ENCODE peak calls at places on chromosomes 3 and 15, in four cellular contexts. One of them, this sample, is unnamed.

GRCh38 chr15:27244047-27244446 is 273.1 kb downstream of the GABRG3 start:
- DNase-seq in transverse colon: no peak
- DNase-seq in AG04450: no peak
- DNase-seq in MM.1S: peak; percentile 42
- DNase-seq in this sample: no peak

GRCh38 chr3:184611606-184612304 is 50.2 kb downstream of the EPHB3 start:
- DNase-seq in transverse colon: no peak
- DNase-seq in AG04450: no peak
- DNase-seq in MM.1S: no peak
- DNase-seq in this sample: no peak

GRCh38 chr3:177551431-177551836 is 354.2 kb upstream of the TBL1XR1 start:
- DNase-seq in transverse colon: no peak
- DNase-seq in AG04450: no peak
- DNase-seq in MM.1S: no peak
- DNase-seq in this sample: no peak

GRCh38 chr3:152244156-152244888 is 24.4 kb upstream of the MBNL1 start:
- DNase-seq in transverse colon: no peak
- DNase-seq in AG04450: no peak
- DNase-seq in MM.1S: no peak
- DNase-seq in this sample: no peak

GRCh38 chr3:196969660-196970546 is 1.3 kb upstream of the PIGZ start:
- DNase-seq in transverse colon: peak; percentile 70
- DNase-seq in AG04450: no peak
- DNase-seq in MM.1S: peak; percentile 74
- DNase-seq in this sample: peak; percentile 49

GRCh38 chr15:26744894-26745293 is 28.0 kb downstream of the GABRB3 start:
- DNase-seq in transverse colon: no peak
- DNase-seq in AG04450: no peak
- DNase-seq in MM.1S: no peak
- DNase-seq in this sample: no peak

GRCh38 chr3:37221407-37221806 is 47.0 kb upstream of the LRRFIP2 start:
- DNase-seq in transverse colon: no peak
- DNase-seq in AG04450: no peak
- DNase-seq in MM.1S: no peak
- DNase-seq in this sample: no peak

GRCh38 chr3:50248387-50248786 is 12.4 kb downstream of the GNAI2 start:
- DNase-seq in transverse colon: peak; percentile 65
- DNase-seq in AG04450: no peak
- DNase-seq in MM.1S: no peak
- DNase-seq in this sample: no peak

GRCh38 chr3:125593991-125594574 is 1.2 kb downstream of the OSBPL11 start:
- DNase-seq in transverse colon: no peak
- DNase-seq in AG04450: no peak
- DNase-seq in MM.1S: peak; percentile 38
- DNase-seq in this sample: no peak

GRCh38 chr3:108472011-108472591 is 38.3 kb downstream of the MYH15 start:
- DNase-seq in transverse colon: no peak
- DNase-seq in AG04450: peak; percentile 74
- DNase-seq in MM.1S: no peak
- DNase-seq in this sample: no peak

GRCh38 chr15:56098230-56098899 is 105.0 kb upstream of the NEDD4 start:
- DNase-seq in transverse colon: no peak
- DNase-seq in AG04450: no peak
- DNase-seq in MM.1S: no peak
- DNase-seq in this sample: no peak

GRCh38 chr3:71156062-71156665 is 427.4 kb downstream of the FOXP1 start:
- DNase-seq in transverse colon: no peak
- DNase-seq in AG04450: no peak
- DNase-seq in MM.1S: no peak
- DNase-seq in this sample: no peak

GRCh38 chr3:14663396-14663795 is 11.5 kb upstream of the C3orf20 start:
- DNase-seq in transverse colon: no peak
- DNase-seq in AG04450: no peak
- DNase-seq in MM.1S: no peak
- DNase-seq in this sample: no peak

GRCh38 chr15:52093539-52094502 is 18.8 kb downstream of the BCL2L10 start:
- DNase-seq in transverse colon: no peak
- DNase-seq in AG04450: peak; percentile 44
- DNase-seq in MM.1S: no peak
- DNase-seq in this sample: no peak

GRCh38 chr15:52164631-52165265 is 26.4 kb downstream of the GNB5 start:
- DNase-seq in transverse colon: no peak
- DNase-seq in AG04450: no peak
- DNase-seq in MM.1S: no peak
- DNase-seq in this sample: no peak

GRCh38 chr3:196192036-196193001 is 18.9 kb downstream of the ZDHHC19 start:
- DNase-seq in transverse colon: peak; percentile 56
- DNase-seq in AG04450: no peak
- DNase-seq in MM.1S: no peak
- DNase-seq in this sample: peak; percentile 29

GRCh38 chr3:37321260-37321852 is 147.0 kb upstream of the LRRFIP2 start:
- DNase-seq in transverse colon: no peak
- DNase-seq in AG04450: no peak
- DNase-seq in MM.1S: no peak
- DNase-seq in this sample: no peak

GRCh38 chr15:36271048-36271447 is 308.4 kb upstream of the CDIN1 start:
- DNase-seq in transverse colon: no peak
- DNase-seq in AG04450: no peak
- DNase-seq in MM.1S: no peak
- DNase-seq in this sample: no peak

GRCh38 chr15:75416584-75416983 is 34.9 kb downstream of the SIN3A start:
- DNase-seq in transverse colon: no peak
- DNase-seq in AG04450: no peak
- DNase-seq in MM.1S: no peak
- DNase-seq in this sample: no peak

GRCh38 chr3:190486201-190486865 is 27.6 kb upstream of the IL1RAP start:
- DNase-seq in transverse colon: no peak
- DNase-seq in AG04450: no peak
- DNase-seq in MM.1S: no peak
- DNase-seq in this sample: no peak

GRCh38 chr3:141482250-141482937 is 4.4 kb upstream of the RASA2 start:
- DNase-seq in transverse colon: no peak
- DNase-seq in AG04450: no peak
- DNase-seq in MM.1S: no peak
- DNase-seq in this sample: no peak

GRCh38 chr3:43894176-43895049 is 203.7 kb downstream of the ABHD5 start:
- DNase-seq in transverse colon: peak; percentile 37
- DNase-seq in AG04450: peak; percentile 61
- DNase-seq in MM.1S: peak; percentile 66
- DNase-seq in this sample: no peak

GRCh38 chr3:4449043-4449803 is 17.8 kb downstream of the SUMF1 start:
- DNase-seq in transverse colon: no peak
- DNase-seq in AG04450: no peak
- DNase-seq in MM.1S: no peak
- DNase-seq in this sample: no peak

GRCh38 chr15:100170280-100170654 is 171.5 kb downstream of the ADAMTS17 start:
- DNase-seq in transverse colon: no peak
- DNase-seq in AG04450: no peak
- DNase-seq in MM.1S: peak; percentile 83
- DNase-seq in this sample: no peak

GRCh38 chr15:63833246-63833696 is 477 bp downstream of the HERC1 start:
- DNase-seq in transverse colon: peak; percentile 50
- DNase-seq in AG04450: no peak
- DNase-seq in MM.1S: peak; percentile 46
- DNase-seq in this sample: peak; percentile 11

GRCh38 chr3:61236556-61236955 is 14.7 kb downstream of the FHIT start:
- DNase-seq in transverse colon: no peak
- DNase-seq in AG04450: no peak
- DNase-seq in MM.1S: peak; percentile 35
- DNase-seq in this sample: no peak

GRCh38 chr15:82532991-82533481 is 7.2 kb downstream of the RPS17 start:
- DNase-seq in transverse colon: no peak
- DNase-seq in AG04450: no peak
- DNase-seq in MM.1S: no peak
- DNase-seq in this sample: no peak
- H3K27ac ChIP-seq in transverse colon: no peak overlapping the region
- H3K27ac ChIP-seq in AG04450: no peak overlapping the region
- H3K27ac ChIP-seq in MM.1S: no peak overlapping the region
- H3K27ac ChIP-seq in this sample: no peak overlapping the region

GRCh38 chr3:122409392-122409791 is 6.5 kb downstream of the WDR5B start:
- DNase-seq in transverse colon: no peak
- DNase-seq in AG04450: no peak
- DNase-seq in MM.1S: no peak
- DNase-seq in this sample: no peak

GRCh38 chr3:122407946-122408345 is 7.9 kb downstream of the WDR5B start:
- DNase-seq in transverse colon: no peak
- DNase-seq in AG04450: no peak
- DNase-seq in MM.1S: no peak
- DNase-seq in this sample: no peak

GRCh38 chr3:122406198-122406597 is 9.7 kb downstream of the WDR5B start:
- DNase-seq in transverse colon: no peak
- DNase-seq in AG04450: no peak
- DNase-seq in MM.1S: peak; percentile 32
- DNase-seq in this sample: no peak

GRCh38 chr3:122410639-122411038 is 5.2 kb downstream of the WDR5B start:
- DNase-seq in transverse colon: no peak
- DNase-seq in AG04450: no peak
- DNase-seq in MM.1S: no peak
- DNase-seq in this sample: no peak

DNA sequence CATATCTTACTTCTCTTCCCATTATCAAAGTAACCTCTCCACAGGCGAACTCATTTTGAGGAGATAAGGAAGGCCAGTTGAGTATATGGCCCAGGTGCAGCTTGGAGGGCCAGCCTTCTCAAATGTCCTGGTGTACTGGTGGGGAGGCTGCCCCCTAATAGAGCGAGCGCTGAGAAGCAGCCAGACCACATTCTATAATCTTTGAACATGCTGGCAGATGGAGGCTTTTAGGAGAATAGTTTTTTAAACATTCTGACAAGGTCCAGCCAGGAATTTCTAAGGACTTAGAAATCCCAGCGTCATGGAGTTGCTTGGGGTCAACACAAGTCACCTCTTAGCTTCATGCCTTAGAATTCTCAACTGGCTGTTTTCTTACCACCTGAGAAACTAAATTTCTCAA is 5.8 kb downstream of the WDR5B start:
- DNase-seq in transverse colon: no peak
- DNase-seq in AG04450: no peak
- DNase-seq in MM.1S: no peak
- DNase-seq in this sample: no peak
- H3K27ac ChIP-seq in transverse colon: no peak overlapping the region
- H3K27ac ChIP-seq in AG04450: no peak overlapping the region
- H3K27ac ChIP-seq in MM.1S: no peak overlapping the region
- H3K27ac ChIP-seq in this sample: no peak overlapping the region

GRCh38 chr3:99900248-99900647 is 82.6 kb downstream of the CMSS1 start:
- DNase-seq in transverse colon: no peak
- DNase-seq in AG04450: no peak
- DNase-seq in MM.1S: no peak
- DNase-seq in this sample: no peak
- H3K27ac ChIP-seq in transverse colon: no peak overlapping the region
- H3K27ac ChIP-seq in AG04450: peak overlapping the region; percentile 76
- H3K27ac ChIP-seq in MM.1S: no peak overlapping the region
- H3K27ac ChIP-seq in this sample: no peak overlapping the region

DNA sequence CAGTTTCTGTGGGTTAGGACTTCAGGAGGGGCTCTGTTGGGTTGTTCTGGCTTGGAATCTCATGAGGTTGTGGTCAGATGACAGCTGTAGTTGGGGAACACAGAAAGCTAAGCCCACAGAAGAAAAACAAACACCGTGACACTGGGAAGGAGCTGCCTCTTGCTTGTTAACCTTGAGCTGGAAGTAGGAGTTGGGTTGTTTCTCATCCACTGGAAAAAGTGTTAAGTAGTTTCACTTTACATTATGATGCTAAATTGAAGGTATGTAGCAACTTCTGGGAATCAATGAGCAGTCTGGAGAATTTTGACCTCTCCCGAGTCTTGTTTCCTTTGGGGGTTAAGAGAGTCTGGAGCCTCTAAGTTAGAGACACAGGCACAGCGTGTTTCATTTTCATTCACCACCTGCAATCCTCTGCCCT is 20.4 kb downstream of the HACD3 start:
- DNase-seq in transverse colon: no peak
- DNase-seq in AG04450: peak; percentile 45
- DNase-seq in MM.1S: no peak
- DNase-seq in this sample: no peak
- H3K27ac ChIP-seq in transverse colon: no peak overlapping the region
- H3K27ac ChIP-seq in AG04450: no peak overlapping the region
- H3K27ac ChIP-seq in MM.1S: no peak overlapping the region
- H3K27ac ChIP-seq in this sample: no peak overlapping the region

GRCh38 chr15:81291916-81292424 is 32.0 kb downstream of the STARD5 start:
- DNase-seq in transverse colon: peak; percentile 19
- DNase-seq in AG04450: no peak
- DNase-seq in MM.1S: no peak
- DNase-seq in this sample: no peak
- H3K27ac ChIP-seq in transverse colon: peak overlapping the region; percentile 70
- H3K27ac ChIP-seq in AG04450: no peak overlapping the region
- H3K27ac ChIP-seq in MM.1S: no peak overlapping the region
- H3K27ac ChIP-seq in this sample: peak overlapping the region; percentile 84

GRCh38 chr15:71548317-71548908 is 261.9 kb upstream of the NR2E3 start:
- DNase-seq in transverse colon: no peak
- DNase-seq in AG04450: no peak
- DNase-seq in MM.1S: no peak
- DNase-seq in this sample: no peak

GRCh38 chr15:71545223-71545760 is 265.1 kb upstream of the NR2E3 start:
- DNase-seq in transverse colon: no peak
- DNase-seq in AG04450: no peak
- DNase-seq in MM.1S: no peak
- DNase-seq in this sample: no peak

GRCh38 chr15:71549100-71549499 is 261.3 kb upstream of the NR2E3 start:
- DNase-seq in transverse colon: no peak
- DNase-seq in AG04450: no peak
- DNase-seq in MM.1S: no peak
- DNase-seq in this sample: no peak

GRCh38 chr15:71545923-71546322 is 264.4 kb upstream of the NR2E3 start:
- DNase-seq in transverse colon: no peak
- DNase-seq in AG04450: no peak
- DNase-seq in MM.1S: no peak
- DNase-seq in this sample: no peak

DNA sequence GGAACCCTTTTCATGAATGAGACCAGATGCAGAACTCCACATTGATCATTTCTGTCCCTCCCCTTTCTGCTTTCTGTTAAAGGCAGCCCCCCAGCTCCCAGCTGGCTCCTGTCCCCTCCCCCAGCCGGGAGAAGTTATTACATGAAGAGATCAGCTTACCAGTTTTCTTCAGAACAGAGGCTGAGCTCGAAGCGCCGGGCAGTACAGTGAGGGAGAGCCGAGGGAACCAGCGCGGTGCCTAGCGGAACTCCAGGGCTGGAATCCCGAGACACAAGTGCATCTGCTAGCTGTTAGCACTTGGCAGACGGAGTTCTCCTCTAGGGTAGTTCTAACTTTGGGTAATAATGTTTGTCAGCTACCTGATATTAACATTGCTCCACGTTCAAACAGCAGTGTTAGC is 263.3 kb upstream of the NR2E3 start:
- DNase-seq in transverse colon: no peak
- DNase-seq in AG04450: no peak
- DNase-seq in MM.1S: no peak
- DNase-seq in this sample: no peak
- H3K27ac ChIP-seq in transverse colon: no peak overlapping the region
- H3K27ac ChIP-seq in AG04450: no peak overlapping the region
- H3K27ac ChIP-seq in MM.1S: no peak overlapping the region
- H3K27ac ChIP-seq in this sample: no peak overlapping the region

This sample was measured in CD8-positive, alpha-beta T cell.